ENCODE peak calls at places on chromosomes 11 and 22, in eight cellular contexts. M is fibroblast of villous mesenchyme; P is hepatic stellate cell; F is stimulated activated CD8-positive, alpha-beta memory T cell treated with anti-CD3 and anti-CD28 coated beads, Interleukin-4, amount 100 ng/mL, for 24 hours; C is SW 1271; L is right lobe of liver; K is foreskin fibroblast; A is tibial artery. D is an unnamed sample.

GRCh38 chr11:76978818-76979217 is 55.4 kb upstream of the B3GNT6 start:
- DNase-seq in P (no peak), F (no peak), C (no peak), K (no peak), L (no peak), M (no peak), A (no peak), D (no peak)

GRCh38 chr11:74870485-74870884 is 78.4 kb downstream of the XRRA1 start:
- DNase-seq in A (no peak), L (no peak), K (peak), M (peak), C (peak), F (no peak), P (peak), D (no peak)

GRCh38 chr11:12207384-12208150 is 97.2 kb downstream of the MICAL2 start:
- DNase-seq in F (peak), M (peak), K (peak), C (no peak), A (peak), L (no peak), P (no peak), D (no peak)

GRCh38 chr11:85974126-85974525 is 94.8 kb downstream of the PICALM start:
- DNase-seq in C (no peak), P (no peak), F (no peak), A (no peak), L (no peak), M (peak), K (peak), D (no peak)

GRCh38 chr11:112241486-112241885 is 15.3 kb downstream of the PTS start:
- DNase-seq in C (no peak), P (no peak), A (no peak), L (no peak), F (no peak), K (no peak), M (peak), D (no peak)

GRCh38 chr11:6746086-6746618 is 25.6 kb downstream of the OR2AG2 start:
- DNase-seq in K (no peak), L (no peak), P (no peak), M (peak), A (no peak), F (no peak), C (no peak), D (peak)

GRCh38 chr11:128174465-128175101 is 412.8 kb downstream of the ETS1 start:
- DNase-seq in P (no peak), C (peak), A (no peak), F (no peak), K (peak), L (no peak), M (peak), D (no peak)

GRCh38 chr11:75946531-75947530 is 131.8 kb downstream of the UVRAG start:
- DNase-seq in M (peak), P (no peak), C (no peak), F (no peak), L (no peak), A (no peak), K (peak), D (no peak)

GRCh38 chr11:88480217-88480616 is 142.7 kb upstream of the CTSC start:
- DNase-seq in M (peak), K (peak), C (peak), A (no peak), L (no peak), F (no peak), P (peak), D (no peak)

GRCh38 chr22:38761202-38762162 is 5.7 kb upstream of the SUN2 start:
- DNase-seq in F (no peak), C (no peak), L (no peak), P (no peak), A (no peak), M (no peak), K (no peak), D (no peak)

GRCh38 chr11:2508793-2509192 is 64.0 kb downstream of the KCNQ1 start:
- DNase-seq in C (no peak), M (no peak), K (no peak), P (no peak), A (peak), F (no peak), L (no peak), D (no peak)

GRCh38 chr11:96075532-96075959 is 151.6 kb upstream of the MTMR2 start:
- DNase-seq in M (no peak), A (no peak), C (no peak), F (no peak), L (no peak), P (no peak), K (no peak), D (no peak)

GRCh38 chr11:117097567-117098268 is 510 bp downstream of the SIK3 start:
- DNase-seq in C (no peak), K (peak), M (peak), P (peak), A (no peak), L (peak), F (no peak), D (peak)

GRCh38 chr22:44526431-44527115 is 28.5 kb upstream of the RTL6 start:
- DNase-seq in F (no peak), P (no peak), K (no peak), A (peak), C (no peak), M (no peak), L (no peak), D (no peak)

GRCh38 chr22:44448271-44448780 is 49.7 kb downstream of the RTL6 start:
- DNase-seq in P (peak), K (peak), C (no peak), M (peak), F (no peak), L (no peak), A (peak), D (no peak)

GRCh38 chr11:63951779-63952536 is 13.2 kb downstream of the NAA40 start:
- DNase-seq in P (no peak), C (no peak), K (no peak), L (no peak), F (no peak), M (no peak), A (no peak), D (peak)

GRCh38 chr11:58675344-58676155 is 53.1 kb downstream of the CNTF start:
- DNase-seq in M (peak), K (peak), C (peak), F (peak), L (peak), A (peak), P (peak), D (peak)

GRCh38 chr22:47092896-47093311 is 330.5 kb downstream of the TBC1D22A start:
- DNase-seq in C (no peak), F (no peak), P (peak), L (no peak), M (peak), A (peak), K (peak), D (no peak)

GRCh38 chr11:110469101-110469500 is 39.4 kb downstream of the FDX1 start:
- DNase-seq in L (no peak), C (no peak), M (peak), P (no peak), K (no peak), F (no peak), A (no peak), D (no peak)

GRCh38 chr11:6365659-6366058 is 24.6 kb upstream of the SMPD1 start:
- DNase-seq in M (no peak), K (no peak), A (no peak), F (no peak), L (peak), P (no peak), C (no peak), D (no peak)

GRCh38 chr11:95682552-95682951 is 107.0 kb downstream of the FAM76B start:
- DNase-seq in K (peak), A (no peak), F (no peak), P (no peak), L (no peak), C (no peak), M (no peak), D (peak)

GRCh38 chr11:34223907-34224306 is 118.5 kb downstream of the NAT10 start:
- DNase-seq in C (no peak), L (no peak), P (no peak), M (no peak), F (no peak), K (no peak), A (no peak), D (no peak)

GRCh38 chr11:128891410-128891861 is 280 bp downstream of the KCNJ5 start:
- DNase-seq in F (no peak), L (no peak), K (no peak), A (no peak), C (no peak), P (no peak), M (peak), D (no peak)

GRCh38 chr11:99452076-99452475 is 431.3 kb downstream of the CNTN5 start:
- DNase-seq in A (no peak), K (no peak), M (no peak), L (no peak), P (no peak), C (no peak), F (no peak), D (no peak)

GRCh38 chr11:16815047-16815767 is 76.8 kb downstream of the C11orf58 start:
- DNase-seq in F (no peak), C (no peak), L (peak), M (peak), K (peak), A (peak), P (no peak), D (no peak)

GRCh38 chr22:33288078-33288477 is 229.9 kb upstream of the SYN3 start:
- DNase-seq in F (no peak), A (no peak), L (no peak), K (no peak), P (no peak), C (no peak), M (no peak), D (no peak)

GRCh38 chr11:10490032-10490397 is 35.0 kb downstream of the AMPD3 start:
- DNase-seq in A (peak), K (no peak), F (no peak), M (no peak), L (no peak), P (no peak), C (no peak), D (no peak)

GRCh38 chr11:87263979-87264378 is 226.2 kb downstream of the TMEM135 start:
- DNase-seq in C (no peak), A (no peak), F (no peak), K (no peak), P (no peak), M (no peak), L (no peak), D (no peak)

GRCh38 chr11:128330203-128330602 is 257.2 kb downstream of the ETS1 start:
- DNase-seq in A (no peak), K (no peak), F (no peak), P (no peak), C (no peak), L (no peak), M (no peak), D (no peak)

GRCh38 chr11:63868399-63869064 is 29.6 kb downstream of the MARK2 start:
- DNase-seq in C (no peak), M (no peak), P (no peak), K (no peak), L (no peak), A (no peak), F (no peak), D (no peak)

GRCh38 chr22:43234299-43234988 is 47.5 kb upstream of the TTLL12 start:
- DNase-seq in P (no peak), F (no peak), L (no peak), K (no peak), M (no peak), A (no peak), C (no peak), D (no peak)

GRCh38 chr22:48635825-48636224 is 1191.8 kb downstream of the BRD1 start:
- DNase-seq in A (no peak), P (no peak), C (no peak), K (no peak), M (no peak), L (peak), F (no peak), D (peak)

GRCh38 chr22:32901925-32902324 is 100.4 kb downstream of the TIMP3 start:
- DNase-seq in C (no peak), F (no peak), M (no peak), A (no peak), P (no peak), L (no peak), K (no peak), D (no peak)

GRCh38 chr11:29100967-29101366 is 915.9 kb downstream of the KCNA4 start:
- DNase-seq in A (no peak), L (no peak), P (no peak), F (no peak), K (no peak), M (no peak), C (no peak), D (no peak)

GRCh38 chr11:105189586-105189985 is 50.0 kb upstream of the CARD18 start:
- DNase-seq in M (peak), C (no peak), P (no peak), L (no peak), K (peak), A (no peak), F (no peak), D (no peak)

GRCh38 chr11:35944503-35945136 is 758 bp downstream of the LDLRAD3 start:
- DNase-seq in A (no peak), C (no peak), F (no peak), M (peak), P (peak), K (peak), L (no peak), D (no peak)

GRCh38 chr11:94968334-94968958 is 4.9 kb downstream of the CWC15 start:
- DNase-seq in L (no peak), A (no peak), M (peak), P (peak), K (peak), F (no peak), C (peak), D (no peak)

D was measured in activated CD8-positive, alpha-beta T cell treated with anti-CD3 and anti-CD28 coated beads, Interleukin-2, amount 10 ng/mL, durations not matched to agents 7 days and 5 days.